ENCODE peak calls at places on chromosomes 4 and X, in five cellular contexts. Q, P, F, G and H are unnamed samples.

GRCh38 chrX:37060999-37061398 is 52.8 kb downstream of the FAM47C start:
- DNase-seq in Q (no peak), P (peak), F (peak), G (no peak), H (peak)

GRCh38 chrX:41238543-41238942 is 95.4 kb upstream of the DDX3X start:
- DNase-seq in Q (no peak), P (peak), F (peak), G (no peak), H (peak)

GRCh38 chr4:140368686-140369085 is 4.8 kb upstream of the SCOC start:
- DNase-seq in Q (no peak), P (no peak), F (peak), G (no peak), H (no peak)

GRCh38 chrX:115988825-115989224 is 181.7 kb upstream of the AGTR2 start:
- DNase-seq in Q (no peak), P (peak), F (no peak), G (no peak), H (no peak)

GRCh38 chr4:169017971-169018370 is 7.9 kb upstream of the CBR4 start:
- DNase-seq in Q (no peak), P (no peak), F (no peak), G (no peak), H (no peak)

GRCh38 chr4:99315839-99316238 is 5.4 kb downstream of the ADH1B start:
- DNase-seq in Q (no peak), P (no peak), F (no peak), G (no peak), H (no peak)

GRCh38 chrX:16695079-16695676 is 17.3 kb downstream of the CTPS2 start:
- DNase-seq in Q (peak), P (peak), F (peak), G (peak), H (no peak)

GRCh38 chrX:132292753-132293152 is 73.5 kb upstream of the RAP2C start:
- DNase-seq in Q (peak), P (peak), F (peak), G (peak), H (no peak)

GRCh38 chrX:134419784-134420183 is 40.2 kb upstream of the HPRT1 start:
- DNase-seq in Q (no peak), P (no peak), F (no peak), G (no peak), H (no peak)

GRCh38 chr4:94455081-94455480 is 3.3 kb downstream of the PDLIM5 start:
- DNase-seq in Q (no peak), P (no peak), F (peak), G (peak), H (no peak)

GRCh38 chr4:147658501-147658900 is 25.5 kb downstream of the PRMT9 start:
- DNase-seq in Q (no peak), P (no peak), F (no peak), G (no peak), H (no peak)

GRCh38 chr4:48653217-48654014 is 126.7 kb downstream of the FRYL start:
- DNase-seq in Q (no peak), P (no peak), F (peak), G (peak), H (no peak)

GRCh38 chr4:107913283-107913899 is 18.0 kb upstream of the CYP2U1 start:
- DNase-seq in Q (no peak), P (peak), F (peak), G (peak), H (peak)

GRCh38 chr4:141179474-141180026 is 41.1 kb upstream of the ZNF330 start:
- DNase-seq in Q (no peak), P (no peak), F (no peak), G (no peak), H (no peak)

GRCh38 chr4:61152433-61152832 is 47.7 kb upstream of the ADGRL3 start:
- DNase-seq in Q (no peak), P (no peak), F (peak), G (no peak), H (no peak)

GRCh38 chr4:10753856-10754384 is 69.4 kb upstream of the CLNK start:
- DNase-seq in Q (no peak), P (no peak), F (no peak), G (no peak), H (no peak)

GRCh38 chr4:24650849-24651248 is 66.5 kb upstream of the DHX15 start:
- DNase-seq in Q (no peak), P (no peak), F (no peak), G (no peak), H (no peak)

GRCh38 chr4:41160010-41160789 is 54.1 kb downstream of the APBB2 start:
- DNase-seq in Q (no peak), P (no peak), F (peak), G (no peak), H (no peak)

GRCh38 chrX:46569621-46570020 is 3.9 kb upstream of the CHST7 start:
- DNase-seq in Q (no peak), P (no peak), F (no peak), G (no peak), H (no peak)

GRCh38 chr4:76315267-76315918 is 8.9 kb downstream of the STBD1 start:
- DNase-seq in Q (no peak), P (no peak), F (no peak), G (no peak), H (no peak)

GRCh38 chr4:152224872-152225420 is 310.9 kb downstream of the FBXW7 start:
- DNase-seq in Q (no peak), P (no peak), F (no peak), G (no peak), H (no peak)

GRCh38 chr4:144313370-144313769 is 172.9 kb upstream of the GYPA start:
- DNase-seq in Q (no peak), P (no peak), F (no peak), G (no peak), H (no peak)

GRCh38 chr4:8419222-8420041 is 21.1 kb downstream of the ACOX3 start:
- DNase-seq in Q (no peak), P (peak), F (peak), G (no peak), H (no peak)

GRCh38 chrX:49701948-49702347 is 6.2 kb upstream of the PAGE1 start:
- DNase-seq in Q (no peak), P (no peak), F (no peak), G (no peak), H (no peak)

GRCh38 chr4:25676221-25676620 is 20.6 kb downstream of the SLC34A2 start:
- DNase-seq in Q (no peak), P (no peak), F (no peak), G (no peak), H (no peak)

GRCh38 chr4:41693629-41694028 is 54.9 kb downstream of the PHOX2B start:
- DNase-seq in Q (no peak), P (peak), F (peak), G (no peak), H (no peak)

GRCh38 chr4:62118558-62118957 is 918.4 kb downstream of the ADGRL3 start:
- DNase-seq in Q (no peak), P (no peak), F (no peak), G (no peak), H (no peak)

GRCh38 chrX:11349661-11350337 is 56.6 kb downstream of the AMELX start:
- DNase-seq in Q (no peak), P (no peak), F (no peak), G (no peak), H (no peak)

GRCh38 chrX:55524487-55524886 is 34.8 kb upstream of the USP51 start:
- DNase-seq in Q (no peak), P (no peak), F (no peak), G (no peak), H (no peak)

GRCh38 chr4:54318904-54319303 is 89.8 kb downstream of the PDGFRA start:
- DNase-seq in Q (no peak), P (peak), F (peak), G (no peak), H (peak)

GRCh38 chrX:30309139-30309571 is at the start of gene NR0B1:
- DNase-seq in Q (no peak), P (no peak), F (no peak), G (no peak), H (no peak)

GRCh38 chr4:184644553-184645307 is 4.5 kb downstream of the CASP3 start:
- DNase-seq in Q (no peak), P (no peak), F (peak), G (no peak), H (no peak)

GRCh38 chrX:45347877-45348675 is 147.4 kb upstream of the DIPK2B start:
- DNase-seq in Q (no peak), P (no peak), F (peak), G (no peak), H (no peak)

GRCh38 chr4:22091351-22091731 is 142.8 kb upstream of the KCNIP4 start:
- DNase-seq in Q (no peak), P (no peak), F (peak), G (no peak), H (no peak)